ENCODE peak calls at places on chromosomes 4 and X, in four cellular contexts. Q is K562, X is GM12865, T is progenitor cell of endocrine pancreas. N is an unnamed sample.

GRCh38 chr4:85905761-85906160 is 430.8 kb downstream of the ARHGAP24 start:
- DNase-seq in Q (no peak), X (no peak), T (no peak), N (no peak)

GRCh38 chr4:135032670-135033069 is 831.1 kb upstream of the PABPC4L start:
- DNase-seq in Q (no peak), X (no peak), T (no peak), N (no peak)

GRCh38 chr4:37471971-37472370 is 214.2 kb downstream of the RELL1 start:
- DNase-seq in Q (no peak), X (no peak), T (no peak), N (no peak)

GRCh38 chrX:30657542-30658238 is 4.5 kb downstream of the GK start:
- DNase-seq in Q (no peak), X (no peak), T (no peak), N (no peak)

GRCh38 chrX:68868316-68868715 is 39.5 kb downstream of the EFNB1 start:
- DNase-seq in Q (no peak), X (no peak), T (no peak), N (no peak)

GRCh38 chr4:8050555-8051206 is 107.9 kb downstream of the ABLIM2 start:
- DNase-seq in Q (no peak), X (no peak), T (no peak), N (no peak)

GRCh38 chr4:40573593-40574311 is 55.9 kb downstream of the RBM47 start:
- DNase-seq in Q (no peak), X (peak), T (no peak), N (no peak)

GRCh38 chr4:137621056-137621455 is 88.8 kb upstream of the PCDH18 start:
- DNase-seq in Q (no peak), X (no peak), T (no peak), N (no peak)

GRCh38 chr4:57131849-57132745 is 21.9 kb upstream of the IGFBP7 start:
- DNase-seq in Q (no peak), X (no peak), T (no peak), N (no peak)

GRCh38 chrX:56366901-56367300 is 134.7 kb downstream of the KLF8 start:
- DNase-seq in Q (no peak), X (no peak), T (no peak), N (no peak)